ENCODE peak calls at places on chromosomes 4 and X, in eight cellular contexts. One of them, this sample, is unnamed.
A peak's percentile ranks its signal among the peaks of the same experiment; 100 is the strongest.

GRCh38 chrX:117274943-117275342 is 812.2 kb upstream of the CT83 start:
- DNase-seq in HepG2: no peak
- DNase-seq in A549: no peak
- DNase-seq in HL-60: no peak
- DNase-seq in SK-N-SH: no peak
- DNase-seq in GM23338: no peak
- DNase-seq in K562: no peak
- DNase-seq in GM12878: no peak
- DNase-seq in this sample: no peak

GRCh38 chr4:80184053-80184790 is 13.1 kb upstream of the PRDM8 start:
- DNase-seq in HepG2: peak; percentile 32
- DNase-seq in A549: peak; percentile 52
- DNase-seq in HL-60: peak; percentile 78
- DNase-seq in SK-N-SH: peak; percentile 88
- DNase-seq in GM23338: peak; percentile 93
- DNase-seq in K562: no peak
- DNase-seq in GM12878: no peak
- DNase-seq in this sample: peak; percentile 48

GRCh38 chr4:186743261-186743660 is 19.6 kb upstream of the FAT1 start:
- DNase-seq in HepG2: no peak
- DNase-seq in A549: no peak
- DNase-seq in HL-60: no peak
- DNase-seq in SK-N-SH: no peak
- DNase-seq in GM23338: no peak
- DNase-seq in K562: no peak
- DNase-seq in GM12878: no peak
- DNase-seq in this sample: no peak

GRCh38 chrX:39619182-39620009 is 478.4 kb downstream of the BCOR start:
- DNase-seq in HepG2: no peak
- DNase-seq in A549: peak; percentile 14
- DNase-seq in HL-60: no peak
- DNase-seq in SK-N-SH: peak; percentile 41
- DNase-seq in GM23338: no peak
- DNase-seq in K562: peak; percentile 72
- DNase-seq in GM12878: no peak
- DNase-seq in this sample: no peak

GRCh38 chrX:73851014-73852009 is 288.3 kb downstream of the CHIC1 start:
- DNase-seq in HepG2: no peak
- DNase-seq in A549: no peak
- DNase-seq in HL-60: peak; percentile 88
- DNase-seq in SK-N-SH: peak; percentile 70
- DNase-seq in GM23338: no peak
- DNase-seq in K562: peak; percentile 70
- DNase-seq in GM12878: peak; percentile 90
- DNase-seq in this sample: no peak

GRCh38 chr4:159460408-159460807 is 357.5 kb downstream of the RAPGEF2 start:
- DNase-seq in HepG2: no peak
- DNase-seq in A549: no peak
- DNase-seq in HL-60: no peak
- DNase-seq in SK-N-SH: no peak
- DNase-seq in GM23338: no peak
- DNase-seq in K562: no peak
- DNase-seq in GM12878: no peak
- DNase-seq in this sample: no peak

GRCh38 chr4:80073362-80074008 is 456 bp upstream of the ANTXR2 start:
- DNase-seq in HepG2: no peak
- DNase-seq in A549: no peak
- DNase-seq in HL-60: peak; percentile 83
- DNase-seq in SK-N-SH: no peak
- DNase-seq in GM23338: no peak
- DNase-seq in K562: peak; percentile 74
- DNase-seq in GM12878: peak; percentile 41
- DNase-seq in this sample: no peak

GRCh38 chrX:103886624-103887023 is 54.6 kb upstream of the RAB9B start:
- DNase-seq in HepG2: no peak
- DNase-seq in A549: no peak
- DNase-seq in HL-60: no peak
- DNase-seq in SK-N-SH: no peak
- DNase-seq in GM23338: no peak
- DNase-seq in K562: no peak
- DNase-seq in GM12878: no peak
- DNase-seq in this sample: no peak

GRCh38 chr4:8874896-8875680 is 3.4 kb upstream of the HMX1 start:
- DNase-seq in HepG2: no peak
- DNase-seq in A549: no peak
- DNase-seq in HL-60: no peak
- DNase-seq in SK-N-SH: no peak
- DNase-seq in GM23338: no peak
- DNase-seq in K562: no peak
- DNase-seq in GM12878: no peak
- DNase-seq in this sample: no peak

GRCh38 chr4:144518181-144518895 is 127.6 kb upstream of the HHIP start:
- DNase-seq in HepG2: no peak
- DNase-seq in A549: no peak
- DNase-seq in HL-60: no peak
- DNase-seq in SK-N-SH: no peak
- DNase-seq in GM23338: peak; percentile 7
- DNase-seq in K562: no peak
- DNase-seq in GM12878: no peak
- DNase-seq in this sample: no peak

GRCh38 chrX:41452565-41452964 is 5.4 kb downstream of the NYX start:
- DNase-seq in HepG2: no peak
- DNase-seq in A549: no peak
- DNase-seq in HL-60: no peak
- DNase-seq in SK-N-SH: no peak
- DNase-seq in GM23338: no peak
- DNase-seq in K562: no peak
- DNase-seq in GM12878: no peak
- DNase-seq in this sample: no peak

GRCh38 chrX:10041383-10041782 is 74.2 kb downstream of the CLDN34 start:
- DNase-seq in HepG2: no peak
- DNase-seq in A549: peak; percentile 74
- DNase-seq in HL-60: no peak
- DNase-seq in SK-N-SH: no peak
- DNase-seq in GM23338: peak; percentile 72
- DNase-seq in K562: no peak
- DNase-seq in GM12878: no peak
- DNase-seq in this sample: no peak

GRCh38 chr4:76233967-76234678 is 17.4 kb upstream of the FAM47E start:
- DNase-seq in HepG2: no peak
- DNase-seq in A549: peak; percentile 23
- DNase-seq in HL-60: no peak
- DNase-seq in SK-N-SH: peak; percentile 64
- DNase-seq in GM23338: peak; percentile 83
- DNase-seq in K562: peak; percentile 62
- DNase-seq in GM12878: no peak
- DNase-seq in this sample: peak; percentile 68

GRCh38 chr4:87375719-87376291 is 15.2 kb downstream of the HSD17B11 start:
- DNase-seq in HepG2: peak; percentile 61
- DNase-seq in A549: peak; percentile 72
- DNase-seq in HL-60: peak; percentile 32
- DNase-seq in SK-N-SH: peak; percentile 47
- DNase-seq in GM23338: peak; percentile 76
- DNase-seq in K562: peak; percentile 24
- DNase-seq in GM12878: no peak
- DNase-seq in this sample: peak; percentile 22

GRCh38 chr4:75513529-75514130 is 573 bp downstream of the RCHY1 start:
- DNase-seq in HepG2: no peak
- DNase-seq in A549: no peak
- DNase-seq in HL-60: peak; percentile 1
- DNase-seq in SK-N-SH: no peak
- DNase-seq in GM23338: no peak
- DNase-seq in K562: no peak
- DNase-seq in GM12878: no peak
- DNase-seq in this sample: no peak

GRCh38 chr4:180751009-180751408 is 1492.2 kb upstream of the TENM3 start:
- DNase-seq in HepG2: no peak
- DNase-seq in A549: peak; percentile 3
- DNase-seq in HL-60: no peak
- DNase-seq in SK-N-SH: no peak
- DNase-seq in GM23338: no peak
- DNase-seq in K562: no peak
- DNase-seq in GM12878: no peak
- DNase-seq in this sample: no peak
- TF ChIP-seq REST in HepG2: no peak
- TF ChIP-seq REST in A549: no peak
- TF ChIP-seq REST in HL-60: no peak
- TF ChIP-seq REST in SK-N-SH: no peak
- TF ChIP-seq REST in GM23338: no peak
- TF ChIP-seq REST in K562: no peak
- TF ChIP-seq REST in GM12878: no peak
- TF ChIP-seq REST in this sample: no peak

GRCh38 chrX:329291-329910 is 10.8 kb upstream of the GTPBP6 start:
- DNase-seq in HepG2: no peak
- DNase-seq in A549: no peak
- DNase-seq in HL-60: no peak
- DNase-seq in SK-N-SH: no peak
- DNase-seq in GM23338: no peak
- DNase-seq in K562: no peak
- DNase-seq in GM12878: no peak
- DNase-seq in this sample: no peak
- TF ChIP-seq REST in HepG2: no peak
- TF ChIP-seq REST in A549: no peak
- TF ChIP-seq REST in HL-60: no peak
- TF ChIP-seq REST in SK-N-SH: no peak
- TF ChIP-seq REST in GM23338: no peak
- TF ChIP-seq REST in K562: no peak
- TF ChIP-seq REST in GM12878: no peak
- TF ChIP-seq REST in this sample: no peak

DNA sequence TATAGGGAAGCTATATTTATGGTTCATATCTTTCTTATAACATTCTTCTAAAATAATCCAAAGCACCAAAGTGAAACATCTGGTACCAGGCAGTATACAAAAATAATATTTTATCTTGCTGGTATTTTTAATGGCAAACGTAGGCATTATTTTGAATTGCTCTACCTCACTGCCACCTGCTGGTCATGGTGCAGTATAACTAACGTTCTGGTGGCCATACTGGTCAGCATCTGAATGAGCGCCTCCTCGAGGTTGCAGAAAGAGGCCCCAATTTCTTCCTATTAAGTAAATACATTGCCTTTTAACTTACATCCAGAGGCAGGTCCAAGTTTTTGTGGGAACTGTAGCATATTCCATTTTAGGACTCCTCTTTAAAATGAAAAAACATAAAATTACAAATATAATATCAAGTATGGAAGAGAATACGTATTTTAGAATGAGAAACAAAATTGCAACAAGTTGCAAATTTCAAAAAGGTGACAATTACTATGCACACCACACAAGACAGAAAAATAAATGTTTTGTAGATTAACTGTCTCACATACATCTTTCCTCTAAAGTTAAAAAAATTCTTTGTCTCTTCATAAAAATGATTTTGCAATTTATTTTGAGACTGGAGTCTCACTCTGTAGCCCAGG is 22.9 kb upstream of the CWH43 start:
- DNase-seq in HepG2: peak; percentile 82
- DNase-seq in A549: peak; percentile 86
- DNase-seq in HL-60: peak; percentile 81
- DNase-seq in SK-N-SH: peak; percentile 60
- DNase-seq in GM23338: peak; percentile 94
- DNase-seq in K562: peak; percentile 72
- DNase-seq in GM12878: peak; percentile 21
- DNase-seq in this sample: peak; percentile 81
- TF ChIP-seq REST in HepG2: no peak
- TF ChIP-seq REST in A549: no peak
- TF ChIP-seq REST in HL-60: no peak
- TF ChIP-seq REST in SK-N-SH: no peak
- TF ChIP-seq REST in GM23338: no peak
- TF ChIP-seq REST in K562: no peak
- TF ChIP-seq REST in GM12878: no peak
- TF ChIP-seq REST in this sample: no peak

GRCh38 chr4:143260750-143261149 is 75.9 kb upstream of the GAB1 start:
- DNase-seq in HepG2: no peak
- DNase-seq in A549: no peak
- DNase-seq in HL-60: no peak
- DNase-seq in SK-N-SH: no peak
- DNase-seq in GM23338: no peak
- DNase-seq in K562: no peak
- DNase-seq in GM12878: no peak
- DNase-seq in this sample: no peak
- TF ChIP-seq REST in HepG2: no peak
- TF ChIP-seq REST in A549: no peak
- TF ChIP-seq REST in HL-60: no peak
- TF ChIP-seq REST in SK-N-SH: no peak
- TF ChIP-seq REST in GM23338: no peak
- TF ChIP-seq REST in K562: no peak
- TF ChIP-seq REST in GM12878: no peak
- TF ChIP-seq REST in this sample: no peak

DNA sequence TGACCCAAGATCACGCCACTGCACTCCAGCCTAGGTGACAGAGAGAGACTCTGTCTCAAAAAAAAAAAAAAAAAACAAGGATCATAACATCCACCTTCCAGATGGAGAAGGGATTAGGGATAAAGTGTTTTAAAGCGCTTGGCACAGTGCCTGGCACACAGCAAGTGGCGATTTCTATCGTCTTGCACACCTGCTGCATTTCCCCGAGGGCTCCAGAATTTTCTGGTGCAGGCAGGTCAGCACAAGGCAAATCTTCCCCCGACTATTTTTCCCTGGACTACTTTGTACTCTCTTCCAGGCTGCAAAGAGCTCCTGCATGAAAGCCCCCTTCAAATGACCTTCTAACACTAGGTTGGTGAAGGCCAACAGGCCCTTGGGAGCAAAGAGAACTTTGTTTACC is 57.3 kb downstream of the APBB2 start:
- DNase-seq in HepG2: no peak
- DNase-seq in A549: no peak
- DNase-seq in HL-60: no peak
- DNase-seq in SK-N-SH: no peak
- DNase-seq in GM23338: no peak
- DNase-seq in K562: no peak
- DNase-seq in GM12878: no peak
- DNase-seq in this sample: no peak
- TF ChIP-seq REST in HepG2: no peak
- TF ChIP-seq REST in A549: no peak
- TF ChIP-seq REST in HL-60: no peak
- TF ChIP-seq REST in SK-N-SH: no peak
- TF ChIP-seq REST in GM23338: no peak
- TF ChIP-seq REST in K562: no peak
- TF ChIP-seq REST in GM12878: no peak
- TF ChIP-seq REST in this sample: no peak

DNA sequence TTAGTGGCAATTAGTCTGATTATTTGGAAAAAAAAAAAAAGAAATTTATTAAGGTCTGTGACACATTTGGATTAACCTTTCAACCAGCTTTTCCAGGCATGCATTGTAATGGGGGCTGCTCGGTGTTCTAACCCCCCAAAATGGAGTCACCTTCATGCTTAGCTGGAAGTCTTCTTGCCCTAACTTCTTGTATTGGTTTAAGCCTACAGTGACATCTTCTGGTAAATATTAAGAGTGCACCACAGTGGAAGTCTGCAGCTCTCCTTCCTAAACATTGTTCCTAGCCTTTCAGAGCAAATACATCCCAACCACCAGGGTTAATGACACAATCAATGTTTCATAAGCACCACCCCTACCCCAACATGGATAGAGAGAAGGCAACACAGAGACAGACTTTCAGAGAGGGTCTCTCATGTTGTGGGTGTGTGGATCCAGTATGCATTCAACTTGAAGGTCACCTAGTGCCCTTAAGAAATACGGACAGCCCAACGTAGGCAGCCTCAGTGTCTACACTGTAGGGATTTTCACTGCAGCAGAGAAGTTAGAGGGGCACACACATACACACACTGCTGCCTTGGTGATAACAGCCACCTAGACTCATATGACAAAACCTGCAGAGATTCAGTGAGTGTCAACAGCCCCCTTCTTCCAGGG is 142.9 kb upstream of the MBNL3 start:
- DNase-seq in HepG2: peak; percentile 31
- DNase-seq in A549: peak; percentile 36
- DNase-seq in HL-60: peak; percentile 12
- DNase-seq in SK-N-SH: peak; percentile 5
- DNase-seq in GM23338: peak; percentile 39
- DNase-seq in K562: peak; percentile 12
- DNase-seq in GM12878: no peak
- DNase-seq in this sample: no peak
- TF ChIP-seq REST in HepG2: no peak
- TF ChIP-seq REST in A549: no peak
- TF ChIP-seq REST in HL-60: no peak
- TF ChIP-seq REST in SK-N-SH: no peak
- TF ChIP-seq REST in GM23338: no peak
- TF ChIP-seq REST in K562: no peak
- TF ChIP-seq REST in GM12878: no peak
- TF ChIP-seq REST in this sample: no peak

This sample was measured in HCT116.